ENCODE peak calls at places on chromosomes 13 and 19, in six cellular contexts. G is activated naive CD4-positive, alpha-beta T cell; Q is ovary; X is GM23248; E is DMS53; D is activated T-cell treated with anti-CD3 and anti-CD28 coated beads, Interleukin-2, amount 50 U/mL, for 24 hours. F is an unnamed sample.

GRCh38 chr13:42078113-42078769 is 29.8 kb downstream of the DGKH start:
- DNase-seq in G (no peak), Q (no peak), X (no peak), E (no peak), D (no peak), F (no peak)

GRCh38 chr19:35528218-35529038 is at the start of gene SBSN:
- DNase-seq in G (no peak), Q (no peak), X (peak; percentile 94), E (no peak), D (no peak), F (no peak)

GRCh38 chr13:97239943-97240788 is 18.0 kb downstream of the MBNL2 start:
- DNase-seq in G (no peak), Q (no peak), X (no peak), E (no peak), D (no peak), F (no peak)

GRCh38 chr13:40503966-40504591 is 162.4 kb downstream of the FOXO1 start:
- DNase-seq in G (no peak), Q (no peak), X (peak; percentile 81), E (peak; percentile 28), D (no peak), F (no peak)

GRCh38 chr13:59982631-59983382 is 180.9 kb downstream of the DIAPH3 start:
- DNase-seq in G (no peak), Q (no peak), X (no peak), E (no peak), D (no peak), F (no peak)

GRCh38 chr19:55092423-55093318 is 17.0 kb downstream of the EPS8L1 start:
- DNase-seq in G (no peak), Q (no peak), X (no peak), E (no peak), D (no peak), F (no peak)

GRCh38 chr13:75101997-75102720 is 379.8 kb downstream of the TBC1D4 start:
- DNase-seq in G (no peak), Q (no peak), X (peak; percentile 22), E (no peak), D (no peak), F (no peak)

GRCh38 chr13:112245179-112245724 is 130.9 kb upstream of the SPACA7 start:
- DNase-seq in G (no peak), Q (no peak), X (no peak), E (no peak), D (no peak), F (no peak)